ENCODE peak calls at places on chromosomes 13 and 19, in seven cellular contexts. S is kidney tubule cell; A is COR-L47; V is activated CD8-positive, alpha-beta memory T cell treated with anti-CD3 and anti-CD28 coated beads for 1 hour; C is activated T-helper 2 cell treated with anti-CD3 and anti-CD28 coated beads, Interferon-gamma antibody, Interleukin-2, Interleukin-4, amounts not matched to agents 10 μg/mL and 5 μg/mL and 100 μg/mL, durations not matched to agents 14 hours and 24 hours and 36 hours; K is hepatocyte; L is progenitor cell of endocrine pancreas. G is an unnamed sample.

GRCh38 chr13:21310220-21310619 is 133.8 kb downstream of the MRPL57 start:
- DNase-seq in S (peak), A (no peak), V (no peak), C (no peak), K (no peak), L (no peak), G (no peak)

GRCh38 chr13:50715402-50716146 is 127.9 kb downstream of the DLEU7 start:
- DNase-seq in S (no peak), A (no peak), V (no peak), C (no peak), K (no peak), L (no peak), G (no peak)

GRCh38 chr19:19134687-19135158 is 3.6 kb downstream of the TMEM161A start:
- DNase-seq in S (peak), A (no peak), V (no peak), C (no peak), K (peak), L (peak), G (peak)

GRCh38 chr19:38869160-38869835 is 8.8 kb downstream of the RINL start:
- DNase-seq in S (no peak), A (no peak), V (no peak), C (no peak), K (no peak), L (no peak), G (peak)

GRCh38 chr13:73717632-73718031 is 416.6 kb downstream of the KLF12 start:
- DNase-seq in S (peak), A (no peak), V (no peak), C (no peak), K (peak), L (no peak), G (no peak)

GRCh38 chr13:30577381-30577780 is 40.3 kb upstream of the USPL1 start:
- DNase-seq in S (peak), A (no peak), V (peak), C (peak), K (peak), L (no peak), G (no peak)

GRCh38 chr13:97849305-97849704 is 104.2 kb upstream of the IPO5 start:
- DNase-seq in S (peak), A (peak), V (no peak), C (no peak), K (peak), L (no peak), G (peak)

GRCh38 chr13:30997697-30998547 is 65.5 kb downstream of the TEX26 start:
- DNase-seq in S (no peak), A (no peak), V (no peak), C (no peak), K (no peak), L (no peak), G (peak)

GRCh38 chr13:108352599-108352998 is 83.1 kb downstream of the TNFSF13B start:
- DNase-seq in S (no peak), A (no peak), V (no peak), C (no peak), K (no peak), L (no peak), G (no peak)

GRCh38 chr19:40623403-40624239 is 22.5 kb downstream of the LTBP4 start:
- DNase-seq in S (peak), A (peak), V (no peak), C (no peak), K (peak), L (peak), G (no peak)

GRCh38 chr19:1168877-1169791 is 4.9 kb downstream of the SBNO2 start:
- DNase-seq in S (peak), A (no peak), V (no peak), C (no peak), K (no peak), L (no peak), G (no peak)

GRCh38 chr19:827710-828321 is at the start of gene AZU1:
- DNase-seq in S (no peak), A (no peak), V (no peak), C (no peak), K (no peak), L (no peak), G (no peak)

G was measured in DMS53.